ENCODE peak calls at places on chromosomes 5 and 9, in ten cellular contexts. Q is left ventricle myocardium inferior; H is CD4-positive, CD25-positive, alpha-beta regulatory T cell; E is lung; R is dorsolateral prefrontal cortex; O is neural progenitor cell; C is tibial nerve; T is H9; W is right atrium auricular region; D is naive thymus-derived CD4-positive, alpha-beta T cell. Y is an unnamed sample.

GRCh38 chr5:174725261-174725990 is 1.0 kb downstream of the MSX2 start:
- DNase-seq in Q (no peak), H (no peak), E (no peak), R (no peak), O (peak), C (no peak), T (no peak), W (no peak), D (no peak), Y (no peak)

GRCh38 chr9:37679649-37680402 is 29.1 kb downstream of the FRMPD1 start:
- DNase-seq in Q (no peak), H (no peak), E (no peak), R (no peak), O (peak), C (no peak), T (no peak), W (no peak), D (no peak), Y (no peak)

GRCh38 chr5:102853680-102854079 is 98.6 kb downstream of the PAM start:
- DNase-seq in Q (no peak), H (no peak), E (no peak), R (no peak), O (no peak), C (no peak), T (no peak), W (no peak), D (no peak), Y (no peak)

GRCh38 chr9:34400686-34401602 is 24.2 kb upstream of the MYORG start:
- DNase-seq in Q (no peak), H (no peak), E (no peak), R (no peak), O (no peak), C (no peak), T (no peak), W (no peak), D (no peak), Y (no peak)

GRCh38 chr9:4174781-4175180 is 125.1 kb downstream of the GLIS3 start:
- DNase-seq in Q (no peak), H (no peak), E (peak), R (no peak), O (no peak), C (no peak), T (no peak), W (no peak), D (no peak), Y (no peak)

GRCh38 chr9:38768351-38768761 is 48.4 kb upstream of the FAM240B start:
- DNase-seq in Q (no peak), H (no peak), E (no peak), R (no peak), O (no peak), C (no peak), T (no peak), W (no peak), D (no peak), Y (no peak)

GRCh38 chr9:98775831-98776441 is 20.4 kb downstream of the ANKS6 start:
- DNase-seq in Q (no peak), H (peak), E (no peak), R (no peak), O (peak), C (no peak), T (peak), W (peak), D (peak), Y (peak)

GRCh38 chr9:126693428-126693931 is 79.8 kb downstream of the LMX1B start:
- DNase-seq in Q (no peak), H (no peak), E (no peak), R (no peak), O (peak), C (no peak), T (peak), W (no peak), D (no peak), Y (no peak)

GRCh38 chr5:28165116-28165515 is 1126.7 kb upstream of the CDH9 start:
- DNase-seq in Q (no peak), H (no peak), E (no peak), R (no peak), O (no peak), C (no peak), T (no peak), W (no peak), D (no peak), Y (no peak)

GRCh38 chr9:117413346-117414219 is 1.3 kb downstream of the ASTN2 start:
- DNase-seq in Q (no peak), H (no peak), E (no peak), R (peak), O (peak), C (no peak), T (peak), W (no peak), D (no peak), Y (no peak)

GRCh38 chr9:3205421-3206095 is 320.2 kb downstream of the RFX3 start:
- DNase-seq in Q (no peak), H (no peak), E (no peak), R (no peak), O (no peak), C (no peak), T (no peak), W (no peak), D (no peak), Y (no peak)

GRCh38 chr5:132677191-132677590 is 3.4 kb downstream of the IL4 start:
- DNase-seq in Q (no peak), H (no peak), E (peak), R (no peak), O (peak), C (no peak), T (peak), W (peak), D (no peak), Y (no peak)

GRCh38 chr5:138784590-138784989 is 31.4 kb downstream of the CTNNA1 start:
- DNase-seq in Q (no peak), H (no peak), E (no peak), R (no peak), O (no peak), C (no peak), T (no peak), W (no peak), D (no peak), Y (no peak)

GRCh38 chr9:135247174-135247930 is 159.9 kb downstream of the OLFM1 start:
- DNase-seq in Q (no peak), H (no peak), E (peak), R (no peak), O (no peak), C (no peak), T (no peak), W (no peak), D (no peak), Y (no peak)

GRCh38 chr9:33946779-33947535 is 101.7 kb downstream of the UBAP2 start:
- DNase-seq in Q (no peak), H (no peak), E (no peak), R (no peak), O (no peak), C (no peak), T (no peak), W (no peak), D (no peak), Y (no peak)

GRCh38 chr5:172335721-172336120 is 52.2 kb upstream of the UBTD2 start:
- DNase-seq in Q (no peak), H (no peak), E (no peak), R (no peak), O (no peak), C (no peak), T (no peak), W (no peak), D (no peak), Y (no peak)

GRCh38 chr5:66520854-66521253 is 75.3 kb upstream of the MAST4 start:
- DNase-seq in Q (no peak), H (no peak), E (no peak), R (no peak), O (no peak), C (no peak), T (no peak), W (no peak), D (no peak), Y (no peak)

GRCh38 chr5:21810737-21811316 is 1042.3 kb downstream of the CDH12 start:
- DNase-seq in Q (no peak), H (no peak), E (no peak), R (no peak), O (peak), C (no peak), T (no peak), W (no peak), D (no peak), Y (peak)

GRCh38 chr9:113622600-113623400 is 159.3 kb downstream of the RGS3 start:
- DNase-seq in Q (no peak), H (no peak), E (no peak), R (peak), O (no peak), C (no peak), T (peak), W (peak), D (no peak), Y (no peak)

GRCh38 chr9:19533373-19533772 is 124.6 kb downstream of the ACER2 start:
- DNase-seq in Q (no peak), H (no peak), E (no peak), R (no peak), O (no peak), C (no peak), T (no peak), W (no peak), D (no peak), Y (no peak)

GRCh38 chr5:95446009-95446408 is 54.8 kb downstream of the FAM81B start:
- DNase-seq in Q (no peak), H (no peak), E (no peak), R (no peak), O (no peak), C (no peak), T (no peak), W (no peak), D (no peak), Y (no peak)

GRCh38 chr5:99032234-99033013 is 103.6 kb upstream of the CHD1 start:
- DNase-seq in Q (peak), H (no peak), E (peak), R (no peak), O (peak), C (peak), T (peak), W (no peak), D (peak), Y (peak)

GRCh38 chr5:121693864-121694263 is 157.8 kb upstream of the FTMT start:
- DNase-seq in Q (no peak), H (no peak), E (no peak), R (no peak), O (no peak), C (no peak), T (peak), W (no peak), D (no peak), Y (no peak)

GRCh38 chr5:135434591-135435466 is 12.3 kb downstream of the DCANP1 start:
- DNase-seq in Q (no peak), H (no peak), E (no peak), R (no peak), O (no peak), C (no peak), T (peak), W (no peak), D (no peak), Y (no peak)

GRCh38 chr9:133275105-133276000 is at the start of gene ABO:
- DNase-seq in Q (peak), H (no peak), E (no peak), R (no peak), O (peak), C (no peak), T (no peak), W (no peak), D (no peak), Y (no peak)

GRCh38 chr9:98873535-98874432 is 66.3 kb downstream of the GALNT12 start:
- DNase-seq in Q (peak), H (no peak), E (no peak), R (no peak), O (no peak), C (no peak), T (no peak), W (peak), D (no peak), Y (no peak)

GRCh38 chr5:145775893-145776444 is 59.2 kb downstream of the PRELID2 start:
- DNase-seq in Q (no peak), H (no peak), E (no peak), R (no peak), O (no peak), C (no peak), T (no peak), W (peak), D (no peak), Y (no peak)

GRCh38 chr5:111243353-111243752 is 19.2 kb downstream of the CAMK4 start:
- DNase-seq in Q (no peak), H (no peak), E (no peak), R (no peak), O (no peak), C (no peak), T (no peak), W (no peak), D (no peak), Y (no peak)

GRCh38 chr5:62460578-62460983 is 48.0 kb downstream of the IPO11 start:
- DNase-seq in Q (no peak), H (peak), E (no peak), R (no peak), O (peak), C (no peak), T (no peak), W (no peak), D (peak), Y (peak)

GRCh38 chr5:148836272-148837250 is 10.2 kb downstream of the ADRB2 start:
- DNase-seq in Q (no peak), H (no peak), E (no peak), R (no peak), O (no peak), C (no peak), T (no peak), W (no peak), D (no peak), Y (no peak)

GRCh38 chr9:124503713-124504529 is 3.3 kb downstream of the NR5A1 start:
- DNase-seq in Q (no peak), H (no peak), E (no peak), R (no peak), O (no peak), C (no peak), T (no peak), W (no peak), D (no peak), Y (no peak)

GRCh38 chr9:115944166-115944948 is 209.2 kb upstream of the PAPPA start:
- DNase-seq in Q (peak), H (no peak), E (peak), R (no peak), O (peak), C (peak), T (peak), W (peak), D (no peak), Y (no peak)

GRCh38 chr5:107217721-107218130 is 453.0 kb downstream of the EFNA5 start:
- DNase-seq in Q (peak), H (no peak), E (peak), R (peak), O (no peak), C (no peak), T (no peak), W (peak), D (no peak), Y (no peak)

GRCh38 chr9:125756499-125756898 is 9.3 kb downstream of the PBX3 start:
- DNase-seq in Q (no peak), H (no peak), E (no peak), R (no peak), O (no peak), C (no peak), T (no peak), W (no peak), D (no peak), Y (no peak)

GRCh38 chr5:30505014-30505886 is 688.2 kb upstream of the CDH6 start:
- DNase-seq in Q (no peak), H (no peak), E (no peak), R (no peak), O (peak), C (no peak), T (no peak), W (no peak), D (no peak), Y (no peak)

GRCh38 chr5:143395638-143396352 is 7.7 kb downstream of the NR3C1 start:
- DNase-seq in Q (no peak), H (no peak), E (no peak), R (no peak), O (no peak), C (no peak), T (no peak), W (no peak), D (no peak), Y (peak)

GRCh38 chr5:80967500-80968181 is 7.5 kb downstream of the RASGRF2 start:
- DNase-seq in Q (no peak), H (no peak), E (peak), R (no peak), O (no peak), C (no peak), T (no peak), W (no peak), D (no peak), Y (no peak)

GRCh38 chr5:62066878-62067277 is 239.1 kb upstream of the KIF2A start:
- DNase-seq in Q (no peak), H (no peak), E (no peak), R (no peak), O (no peak), C (no peak), T (no peak), W (no peak), D (no peak), Y (no peak)

GRCh38 chr9:110769667-110770066 is 101.1 kb downstream of the MUSK start:
- DNase-seq in Q (no peak), H (no peak), E (no peak), R (no peak), O (no peak), C (no peak), T (no peak), W (no peak), D (no peak), Y (no peak)
- H3K27ac ChIP-seq in Q (peak), H (no peak), E (no peak), R (peak), O (no peak), C (peak), T (no peak), W (peak), D (no peak), Y (no peak)

GRCh38 chr9:137293482-137294090 is 8.5 kb downstream of the NRARP start:
- DNase-seq in Q (no peak), H (no peak), E (no peak), R (no peak), O (no peak), C (no peak), T (no peak), W (no peak), D (no peak), Y (no peak)
- H3K27ac ChIP-seq in Q (peak), H (no peak), E (peak), R (no peak), O (no peak), C (no peak), T (no peak), W (no peak), D (no peak), Y (no peak)

DNA sequence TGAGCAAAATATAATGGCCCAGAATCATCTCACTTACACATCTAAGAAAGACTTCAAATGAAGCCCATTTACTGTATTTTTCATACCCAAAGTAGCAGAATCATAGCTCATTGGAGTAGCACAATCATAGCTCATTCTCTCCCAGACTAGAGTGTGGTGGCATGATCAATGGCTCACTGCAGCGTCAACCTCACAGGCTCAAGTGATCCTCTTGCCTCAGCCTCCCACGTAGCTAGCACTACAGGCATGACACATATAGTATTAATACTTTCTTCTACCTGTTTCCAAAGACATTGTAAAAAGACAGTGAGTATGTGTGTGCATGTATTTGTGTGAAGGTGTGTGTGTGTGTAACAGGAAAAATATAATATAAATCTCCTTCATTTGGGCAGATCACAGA is 1247.9 kb upstream of the ACO1 start:
- DNase-seq in Q (no peak), H (no peak), E (no peak), R (no peak), O (no peak), C (no peak), T (no peak), W (no peak), D (no peak), Y (no peak)
- H3K27ac ChIP-seq in Q (no peak), H (no peak), E (no peak), R (no peak), O (no peak), C (no peak), T (no peak), W (no peak), D (no peak), Y (no peak)

GRCh38 chr9:89425921-89426388 is 72.0 kb downstream of the SEMA4D start:
- DNase-seq in Q (no peak), H (no peak), E (no peak), R (no peak), O (no peak), C (no peak), T (no peak), W (no peak), D (no peak), Y (no peak)
- H3K27ac ChIP-seq in Q (no peak), H (peak), E (no peak), R (peak), O (no peak), C (no peak), T (no peak), W (no peak), D (peak), Y (peak)

GRCh38 chr5:55036477-55036876 is 12.4 kb downstream of the GZMK start:
- DNase-seq in Q (no peak), H (no peak), E (no peak), R (no peak), O (no peak), C (no peak), T (no peak), W (no peak), D (no peak), Y (no peak)
- H3K27ac ChIP-seq in Q (no peak), H (no peak), E (no peak), R (no peak), O (no peak), C (no peak), T (no peak), W (no peak), D (no peak), Y (no peak)

GRCh38 chr9:27451207-27451792 is 72.8 kb upstream of the IFNK start:
- DNase-seq in Q (no peak), H (no peak), E (no peak), R (no peak), O (no peak), C (no peak), T (no peak), W (no peak), D (no peak), Y (peak)

GRCh38 chr9:27453860-27454553 is 70.1 kb upstream of the IFNK start:
- DNase-seq in Q (no peak), H (no peak), E (no peak), R (no peak), O (no peak), C (no peak), T (no peak), W (no peak), D (no peak), Y (no peak)

GRCh38 chr9:27445057-27445990 is 78.8 kb upstream of the IFNK start:
- DNase-seq in Q (no peak), H (no peak), E (no peak), R (no peak), O (peak), C (no peak), T (no peak), W (no peak), D (no peak), Y (no peak)

GRCh38 chr9:27447036-27447700 is 76.9 kb upstream of the IFNK start:
- DNase-seq in Q (no peak), H (no peak), E (no peak), R (no peak), O (no peak), C (no peak), T (no peak), W (no peak), D (no peak), Y (no peak)

GRCh38 chr9:27450752-27451151 is 73.3 kb upstream of the IFNK start:
- DNase-seq in Q (no peak), H (no peak), E (no peak), R (no peak), O (no peak), C (no peak), T (no peak), W (no peak), D (no peak), Y (no peak)
- H3K27ac ChIP-seq in Q (no peak), H (no peak), E (no peak), R (peak), O (no peak), C (no peak), T (no peak), W (no peak), D (no peak), Y (no peak)

DNA sequence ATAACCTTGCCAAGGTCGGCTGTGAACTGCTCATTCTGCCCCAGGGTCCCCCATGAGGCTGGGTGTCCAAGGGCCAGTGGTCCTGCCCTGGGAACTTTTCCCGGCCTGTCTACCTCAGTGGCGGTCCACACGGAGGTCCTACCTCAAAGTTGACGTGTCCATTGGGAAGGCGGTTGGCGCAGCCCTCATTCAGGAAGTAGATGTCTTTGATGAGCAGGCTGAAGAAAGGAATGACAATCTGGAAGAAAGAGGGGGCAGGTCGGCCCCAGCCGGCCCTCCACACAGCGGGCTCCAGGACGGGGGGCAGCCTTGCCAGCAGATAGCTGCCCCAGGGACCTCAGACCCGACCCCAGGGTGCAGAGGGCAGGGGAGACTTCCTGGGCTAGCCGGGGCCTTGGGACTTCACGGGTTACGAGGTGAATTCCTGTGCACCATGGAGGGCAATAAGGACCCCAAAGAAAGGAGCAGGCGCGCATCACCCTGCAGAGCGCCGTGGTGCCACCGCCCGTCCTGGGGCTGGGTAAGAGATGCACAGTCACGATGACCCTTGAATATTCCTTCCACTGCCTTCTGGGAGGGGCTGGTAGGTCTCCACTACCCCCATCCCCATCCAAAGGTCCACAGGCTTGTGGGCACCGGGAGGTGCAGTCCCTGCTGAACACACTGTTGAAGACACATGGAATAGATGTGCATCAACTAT is 42.9 kb upstream of the RNF130 start:
- DNase-seq in Q (no peak), H (no peak), E (no peak), R (no peak), O (no peak), C (no peak), T (no peak), W (no peak), D (no peak), Y (no peak)
- H3K27ac ChIP-seq in Q (no peak), H (no peak), E (no peak), R (no peak), O (no peak), C (no peak), T (no peak), W (no peak), D (no peak), Y (no peak)